ENCODE peak calls at places on chromosomes 4 and X, in four cellular contexts. T, I, P and Z are unnamed samples.

GRCh38 chr4:101835121-101835904 is 44.8 kb downstream of the BANK1 start:
- DNase-seq in T (peak; percentile 70), I (no peak), P (no peak), Z (no peak)

GRCh38 chr4:144782345-144782744 is 136.4 kb downstream of the HHIP start:
- DNase-seq in T (no peak), I (no peak), P (no peak), Z (no peak)

GRCh38 chrX:18931972-18932371 is 51.9 kb downstream of the PHKA2 start:
- DNase-seq in T (peak; percentile 45), I (no peak), P (no peak), Z (no peak)

GRCh38 chr4:22363071-22363470 is 152.8 kb downstream of the ADGRA3 start:
- DNase-seq in T (no peak), I (no peak), P (no peak), Z (no peak)

GRCh38 chr4:174212061-174212460 is 71.4 kb downstream of the FBXO8 start:
- DNase-seq in T (no peak), I (no peak), P (no peak), Z (no peak)

GRCh38 chr4:94551616-94552564 is 100.1 kb downstream of the PDLIM5 start:
- DNase-seq in T (no peak), I (no peak), P (no peak), Z (no peak)

GRCh38 chr4:124202106-124202505 is 510.4 kb downstream of the ANKRD50 start:
- DNase-seq in T (no peak), I (peak; percentile 25), P (no peak), Z (no peak)

GRCh38 chrX:24858004-24858746 is 157.6 kb downstream of the ARX start:
- DNase-seq in T (no peak), I (no peak), P (no peak), Z (no peak)

GRCh38 chr4:138161351-138161750 is 80.8 kb downstream of the SLC7A11 start:
- DNase-seq in T (no peak), I (no peak), P (no peak), Z (no peak)

GRCh38 chr4:108166441-108167315 is 2.1 kb downstream of the LEF1 start:
- DNase-seq in T (peak; percentile 30), I (no peak), P (no peak), Z (peak; percentile 78)

GRCh38 chr4:23920716-23921446 is 31.0 kb upstream of the PPARGC1A start:
- DNase-seq in T (no peak), I (no peak), P (no peak), Z (no peak)

GRCh38 chr4:6087669-6088068 is 69.4 kb upstream of the C4orf50 start:
- DNase-seq in T (peak; percentile 67), I (no peak), P (no peak), Z (no peak)

GRCh38 chrX:122504026-122504425 is 680.1 kb upstream of the GRIA3 start:
- DNase-seq in T (no peak), I (no peak), P (no peak), Z (no peak)

GRCh38 chr4:153393397-153393796 is 48.9 kb downstream of the MND1 start:
- DNase-seq in T (no peak), I (peak; percentile 35), P (peak; percentile 54), Z (no peak)

GRCh38 chr4:172042714-172043114 is 229.5 kb downstream of the GALNTL6 start:
- DNase-seq in T (peak; percentile 17), I (no peak), P (no peak), Z (no peak)

GRCh38 chr4:73446336-73446938 is 10.4 kb downstream of the AFP start:
- DNase-seq in T (peak; percentile 13), I (no peak), P (no peak), Z (no peak)

GRCh38 chr4:134024251-134024650 is 177.3 kb downstream of the PABPC4L start:
- DNase-seq in T (peak; percentile 15), I (no peak), P (no peak), Z (no peak)
- TF ChIP-seq CTCF in T (peak; percentile 66), I (no peak), P (no peak), Z (no peak)

GRCh38 chrX:64975989-64976672 is at the start of gene ZC4H2:
- DNase-seq in T (peak; percentile 75), I (peak; percentile 68), P (peak; percentile 80), Z (peak; percentile 82)

GRCh38 chrX:64976673-64977040 is 407 bp upstream of the ZC4H2 start:
- DNase-seq in T (no peak), I (no peak), P (no peak), Z (no peak)

GRCh38 chrX:64977051-64977450 is 801 bp upstream of the ZC4H2 start:
- DNase-seq in T (no peak), I (no peak), P (no peak), Z (no peak)

GRCh38 chrX:64977830-64978229 is 1.6 kb upstream of the ZC4H2 start:
- DNase-seq in T (no peak), I (no peak), P (no peak), Z (no peak)

GRCh38 chrX:64975491-64975890 is 759 bp downstream of the ZC4H2 start:
- DNase-seq in T (peak; percentile 50), I (peak; percentile 16), P (peak; percentile 47), Z (peak; percentile 34)
- H3K4me3 ChIP-seq in T (peak overlapping the region; percentile 77), I (peak overlapping the region; percentile 74), P (peak overlapping the region; percentile 64), Z (peak overlapping the region; percentile 54)

GRCh38 chrX:793216-793770 is 162.7 kb downstream of the SHOX start:
- DNase-seq in T (no peak), I (no peak), P (no peak), Z (no peak)
- H3K4me1 ChIP-seq in T (no peaks in the 10 kb centered on the region), I (no peaks in the 10 kb centered on the region), P (no peaks in the 10 kb centered on the region), Z (no peaks in the 10 kb centered on the region)

GRCh38 chrX:55907968-55908607 is 190.5 kb downstream of the RRAGB start:
- DNase-seq in T (peak; percentile 13), I (peak; percentile 37), P (peak; percentile 69), Z (peak; percentile 76)
- TF ChIP-seq CTCF in T (peak; percentile 44), I (peak; percentile 32), P (peak; percentile 47), Z (peak; percentile 26)

DNA sequence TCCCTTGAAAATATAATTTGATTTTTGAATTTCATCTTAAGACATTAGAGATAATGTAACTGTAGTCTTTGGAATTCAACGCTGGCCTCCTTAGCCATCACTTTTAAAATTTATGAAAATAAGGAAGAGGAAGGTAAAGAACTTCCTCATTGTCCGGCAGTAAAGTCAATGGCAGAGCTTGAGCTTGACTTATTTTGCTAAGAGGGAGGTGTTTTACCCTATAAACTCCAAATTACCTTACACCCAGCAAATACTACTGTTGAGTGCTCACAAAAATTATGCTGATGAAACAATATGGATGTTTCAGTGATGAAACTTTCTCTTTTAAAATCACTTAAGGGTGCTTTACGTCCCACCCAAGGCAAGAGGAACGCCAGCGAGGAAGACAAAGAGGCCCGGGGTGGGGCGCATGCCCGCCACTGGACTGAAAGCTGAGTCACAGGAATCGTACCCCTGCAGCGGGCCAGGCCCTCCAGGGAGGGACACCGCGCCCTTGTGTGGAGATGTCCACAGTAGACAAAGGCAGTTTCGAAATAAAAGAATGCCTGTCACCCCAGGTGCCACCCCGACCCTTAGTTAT is 603 bp upstream of the TMSB4X start:
- DNase-seq in T (no peak), I (peak; percentile 66), P (peak; percentile 83), Z (peak; percentile 68)
- H3K4me3 ChIP-seq in T (peak overlapping the region; percentile 89), I (peak overlapping the region; percentile 73), P (peak overlapping the region; percentile 76), Z (peak overlapping the region; percentile 63)

GRCh38 chr4:7924163-7924562 is 15.5 kb downstream of the AFAP1 start:
- DNase-seq in T (no peak), I (no peak), P (no peak), Z (no peak)
- H3K4me1 ChIP-seq in T (peaks cover 6% of the 10 kb centered on the region), I (peaks cover 4% of the 10 kb centered on the region), P (peaks cover 4% of the 10 kb centered on the region), Z (peaks cover under 1% of the 10 kb centered on the region)

DNA sequence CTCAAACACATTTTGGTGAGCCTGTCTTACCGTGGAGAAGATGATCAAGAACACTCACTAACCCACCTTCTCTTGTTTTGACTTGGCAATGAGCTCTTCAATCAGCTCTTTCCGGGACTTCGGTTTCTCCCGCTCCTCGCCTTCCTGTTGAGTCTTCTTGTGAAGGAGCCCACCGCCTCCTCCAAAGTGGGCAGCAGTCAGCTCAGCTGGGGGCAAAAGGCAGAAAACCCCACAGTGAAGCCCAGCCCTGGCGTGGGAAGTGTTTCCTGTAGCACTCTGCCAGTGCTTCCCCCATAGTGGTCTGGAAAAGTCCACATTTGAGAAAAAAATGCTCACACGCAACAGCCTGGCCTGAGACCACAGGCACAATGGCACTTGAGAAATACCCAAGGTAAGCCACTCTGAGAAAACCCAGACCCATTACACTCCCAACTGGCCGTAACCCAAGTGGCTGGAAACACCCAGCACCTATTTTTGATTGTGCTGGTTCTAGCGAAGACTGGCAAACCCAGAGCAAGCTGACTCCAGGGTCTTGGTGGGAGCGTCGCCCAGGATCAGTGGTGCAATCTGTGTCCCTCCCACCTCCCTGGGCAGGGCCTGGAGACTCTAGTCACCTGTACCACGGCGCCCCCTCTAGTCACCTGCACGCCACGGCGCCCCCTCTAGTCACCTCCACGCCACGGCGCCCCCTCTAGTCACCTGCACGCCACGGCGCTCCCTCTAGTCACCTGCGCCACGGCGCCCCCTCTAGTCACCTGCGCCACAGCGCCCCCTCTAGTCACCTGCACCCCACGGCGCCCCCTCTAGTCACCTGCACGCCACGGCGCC is 8.6 kb downstream of the NOP14 start:
- DNase-seq in T (peak; percentile 27), I (no peak), P (no peak), Z (no peak)
- TF ChIP-seq CTCF in T (peak; percentile 20), I (no peak), P (no peak), Z (no peak)

GRCh38 chr4:186602978-186603377 is 47.6 kb upstream of the MTNR1A start:
- DNase-seq in T (no peak), I (no peak), P (no peak), Z (no peak)
- H3K4me3 ChIP-seq in T (no peak overlapping the region), I (no peak overlapping the region), P (no peak overlapping the region), Z (no peak overlapping the region)

DNA sequence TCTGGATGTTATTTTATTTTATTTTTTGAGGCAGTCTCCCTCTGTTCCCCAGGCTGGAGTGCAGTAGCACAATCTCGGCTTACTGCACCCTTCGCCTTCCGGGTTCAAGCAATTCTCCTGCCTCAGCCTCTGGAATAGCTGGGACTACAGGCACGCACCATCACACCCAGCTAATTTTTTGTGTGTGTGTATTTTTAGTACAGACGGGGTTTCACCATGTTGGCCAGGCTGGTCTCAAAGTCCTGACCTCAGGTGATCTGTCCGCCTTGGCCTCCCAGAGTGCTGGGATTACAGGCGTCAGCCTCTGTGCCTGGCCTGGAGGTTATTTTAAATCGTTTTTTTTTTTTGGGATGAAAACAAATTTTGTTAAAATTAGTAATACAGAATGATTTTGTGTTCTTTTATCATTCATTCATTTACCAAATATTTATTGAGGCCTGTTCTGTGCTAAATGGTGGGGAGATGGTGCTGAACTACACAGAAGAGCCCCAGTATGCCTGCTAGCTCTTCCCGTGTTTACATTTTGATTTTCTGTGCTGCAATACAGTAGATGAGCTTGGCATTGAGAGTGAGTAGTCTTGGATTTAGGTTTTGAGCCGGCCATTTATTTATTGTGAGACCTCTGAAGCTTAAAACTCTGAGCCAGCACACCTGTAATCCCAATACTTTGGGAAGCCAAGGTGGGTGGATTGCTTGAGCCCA is 22.7 kb downstream of the ADD1 start:
- DNase-seq in T (no peak), I (no peak), P (no peak), Z (no peak)
- H3K4me1 ChIP-seq in T (peaks cover 33% of the 10 kb centered on the region), I (peaks cover 99% of the 10 kb centered on the region), P (peaks cover 99% of the 10 kb centered on the region), Z (peaks cover 43% of the 10 kb centered on the region)

GRCh38 chrX:139206914-139207313 is 323.6 kb upstream of the F9 start:
- DNase-seq in T (no peak), I (no peak), P (no peak), Z (no peak)

GRCh38 chrX:139202742-139203410 is 327.7 kb upstream of the F9 start:
- DNase-seq in T (no peak), I (no peak), P (no peak), Z (no peak)

GRCh38 chrX:139204576-139204902 is 326.0 kb upstream of the F9 start:
- DNase-seq in T (no peak), I (no peak), P (peak; percentile 21), Z (no peak)

GRCh38 chrX:139203681-139204575 is 326.6 kb upstream of the F9 start:
- DNase-seq in T (no peak), I (peak; percentile 21), P (peak; percentile 45), Z (no peak)

GRCh38 chrX:139204903-139205667 is 325.5 kb upstream of the F9 start:
- DNase-seq in T (no peak), I (peak; percentile 58), P (peak; percentile 46), Z (peak; percentile 81)
- TF ChIP-seq CTCF in T (no peak), I (no peak), P (no peak), Z (no peak)